ENCODE peak calls at places on chromosome 19, in seven cellular contexts. One of them, this sample, is unnamed.

GRCh38 chr19:31112158-31112557 is 237.1 kb downstream of the TSHZ3 start:
- DNase-seq in K562: no peak
- DNase-seq in vagina: no peak
- DNase-seq in esophagus muscularis mucosa: no peak
- DNase-seq in HCT116: no peak
- DNase-seq in HepG2: no peak
- DNase-seq in sigmoid colon: peak; percentile 27
- DNase-seq in this sample: no peak

GRCh38 chr19:54921082-54921481 is 15.1 kb downstream of the NCR1 start:
- DNase-seq in sigmoid colon: no peak
- DNase-seq in HepG2: no peak
- DNase-seq in esophagus muscularis mucosa: no peak
- DNase-seq in K562: no peak
- DNase-seq in vagina: no peak
- DNase-seq in HCT116: no peak
- DNase-seq in this sample: no peak

GRCh38 chr19:11551603-11552235 is 7.3 kb downstream of the ELOF1 start:
- DNase-seq in HCT116: no peak
- DNase-seq in HepG2: no peak
- DNase-seq in K562: peak; percentile 54
- DNase-seq in esophagus muscularis mucosa: no peak
- DNase-seq in vagina: no peak
- DNase-seq in sigmoid colon: peak; percentile 90
- DNase-seq in this sample: no peak

GRCh38 chr19:16389848-16390247 is 65.2 kb downstream of the KLF2 start:
- DNase-seq in HCT116: no peak
- DNase-seq in sigmoid colon: no peak
- DNase-seq in HepG2: no peak
- DNase-seq in esophagus muscularis mucosa: no peak
- DNase-seq in K562: no peak
- DNase-seq in vagina: no peak
- DNase-seq in this sample: no peak

GRCh38 chr19:1503089-1503924 is 9.5 kb downstream of the ADAMTSL5 start:
- DNase-seq in HepG2: no peak
- DNase-seq in HCT116: no peak
- DNase-seq in sigmoid colon: peak; percentile 69
- DNase-seq in esophagus muscularis mucosa: no peak
- DNase-seq in K562: peak; percentile 83
- DNase-seq in vagina: no peak
- DNase-seq in this sample: no peak

GRCh38 chr19:1064661-1065605 is 2.0 kb upstream of the ARHGAP45 start:
- DNase-seq in HCT116: peak; percentile 56
- DNase-seq in vagina: no peak
- DNase-seq in HepG2: no peak
- DNase-seq in K562: no peak
- DNase-seq in esophagus muscularis mucosa: no peak
- DNase-seq in sigmoid colon: no peak
- DNase-seq in this sample: peak; percentile 38

GRCh38 chr19:10861118-10861651 is 10.2 kb upstream of the CARM1 start:
- DNase-seq in vagina: no peak
- DNase-seq in esophagus muscularis mucosa: no peak
- DNase-seq in HCT116: peak; percentile 31
- DNase-seq in K562: peak; percentile 29
- DNase-seq in HepG2: peak; percentile 54
- DNase-seq in sigmoid colon: no peak
- DNase-seq in this sample: no peak

GRCh38 chr19:29285878-29286277 is 72.9 kb upstream of the UQCRFS1 start:
- DNase-seq in esophagus muscularis mucosa: no peak
- DNase-seq in K562: peak; percentile 25
- DNase-seq in HCT116: no peak
- DNase-seq in HepG2: no peak
- DNase-seq in vagina: no peak
- DNase-seq in sigmoid colon: no peak
- DNase-seq in this sample: no peak

GRCh38 chr19:51552996-51553725 is 17.9 kb upstream of the ZNF175 start:
- DNase-seq in HepG2: peak; percentile 39
- DNase-seq in HCT116: peak; percentile 13
- DNase-seq in sigmoid colon: no peak
- DNase-seq in K562: peak; percentile 89
- DNase-seq in esophagus muscularis mucosa: no peak
- DNase-seq in vagina: no peak
- DNase-seq in this sample: peak; percentile 47

GRCh38 chr19:33304760-33305647 is 2.7 kb upstream of the CEBPA start:
- DNase-seq in K562: peak; percentile 49
- DNase-seq in HepG2: peak; percentile 56
- DNase-seq in esophagus muscularis mucosa: no peak
- DNase-seq in HCT116: no peak
- DNase-seq in sigmoid colon: peak; percentile 46
- DNase-seq in vagina: no peak
- DNase-seq in this sample: no peak

GRCh38 chr19:32619051-32619685 is 38.2 kb downstream of the PDCD5 start:
- DNase-seq in sigmoid colon: no peak
- DNase-seq in esophagus muscularis mucosa: no peak
- DNase-seq in HepG2: no peak
- DNase-seq in vagina: no peak
- DNase-seq in HCT116: no peak
- DNase-seq in K562: no peak
- DNase-seq in this sample: no peak

GRCh38 chr19:58579473-58580142 is 6.5 kb upstream of the MZF1 start:
- DNase-seq in vagina: no peak
- DNase-seq in K562: no peak
- DNase-seq in esophagus muscularis mucosa: no peak
- DNase-seq in sigmoid colon: no peak
- DNase-seq in HepG2: no peak
- DNase-seq in HCT116: no peak
- DNase-seq in this sample: peak; percentile 3

GRCh38 chr19:45507864-45508680 is 793 bp downstream of the VASP start:
- DNase-seq in esophagus muscularis mucosa: no peak
- DNase-seq in HepG2: no peak
- DNase-seq in vagina: no peak
- DNase-seq in K562: peak; percentile 55
- DNase-seq in HCT116: no peak
- DNase-seq in sigmoid colon: peak; percentile 89
- DNase-seq in this sample: peak; percentile 48

DNA sequence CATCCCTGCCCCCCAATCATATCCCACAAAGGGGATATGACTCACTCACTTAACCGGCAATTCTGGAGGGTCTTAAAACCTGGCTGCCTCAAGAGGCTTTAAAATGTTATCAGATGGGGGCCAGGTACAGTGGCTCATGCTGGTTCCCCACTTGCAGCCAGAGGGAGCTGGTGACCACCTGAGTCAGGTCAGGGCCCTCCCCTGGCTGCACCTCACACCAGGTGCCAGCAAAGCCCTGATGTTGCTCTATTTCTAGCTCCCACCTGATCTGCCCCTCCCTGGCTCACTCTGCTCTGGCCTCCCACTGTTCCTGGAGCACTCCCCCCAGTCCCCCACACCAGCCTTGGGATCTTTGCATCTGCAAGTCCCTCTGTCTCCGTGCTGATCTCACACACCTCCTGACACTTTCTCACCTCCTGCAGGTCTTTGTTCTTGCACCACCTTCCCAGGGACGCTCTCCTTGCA is 14.2 kb downstream of the HPN start:
- DNase-seq in HCT116: no peak
- DNase-seq in HepG2: no peak
- DNase-seq in sigmoid colon: no peak
- DNase-seq in vagina: no peak
- DNase-seq in esophagus muscularis mucosa: no peak
- DNase-seq in K562: no peak
- DNase-seq in this sample: no peak
- TF ChIP-seq POLR2AphosphoS5 in HCT116: no peak
- TF ChIP-seq POLR2AphosphoS5 in HepG2: no peak
- TF ChIP-seq POLR2AphosphoS5 in sigmoid colon: no peak
- TF ChIP-seq POLR2AphosphoS5 in vagina: no peak
- TF ChIP-seq POLR2AphosphoS5 in esophagus muscularis mucosa: no peak
- TF ChIP-seq POLR2AphosphoS5 in K562: no peak
- TF ChIP-seq POLR2AphosphoS5 in this sample: no peak

GRCh38 chr19:14375582-14376291 is 5.5 kb upstream of the ADGRE5 start:
- DNase-seq in sigmoid colon: peak; percentile 83
- DNase-seq in esophagus muscularis mucosa: no peak
- DNase-seq in HCT116: no peak
- DNase-seq in vagina: no peak
- DNase-seq in K562: no peak
- DNase-seq in HepG2: no peak
- DNase-seq in this sample: no peak
- TF ChIP-seq POLR2A in sigmoid colon: no peak
- TF ChIP-seq POLR2A in esophagus muscularis mucosa: no peak
- TF ChIP-seq POLR2A in HCT116: no peak
- TF ChIP-seq POLR2A in vagina: no peak
- TF ChIP-seq POLR2A in K562: no peak
- TF ChIP-seq POLR2A in HepG2: no peak
- TF ChIP-seq POLR2A in this sample: no peak

DNA sequence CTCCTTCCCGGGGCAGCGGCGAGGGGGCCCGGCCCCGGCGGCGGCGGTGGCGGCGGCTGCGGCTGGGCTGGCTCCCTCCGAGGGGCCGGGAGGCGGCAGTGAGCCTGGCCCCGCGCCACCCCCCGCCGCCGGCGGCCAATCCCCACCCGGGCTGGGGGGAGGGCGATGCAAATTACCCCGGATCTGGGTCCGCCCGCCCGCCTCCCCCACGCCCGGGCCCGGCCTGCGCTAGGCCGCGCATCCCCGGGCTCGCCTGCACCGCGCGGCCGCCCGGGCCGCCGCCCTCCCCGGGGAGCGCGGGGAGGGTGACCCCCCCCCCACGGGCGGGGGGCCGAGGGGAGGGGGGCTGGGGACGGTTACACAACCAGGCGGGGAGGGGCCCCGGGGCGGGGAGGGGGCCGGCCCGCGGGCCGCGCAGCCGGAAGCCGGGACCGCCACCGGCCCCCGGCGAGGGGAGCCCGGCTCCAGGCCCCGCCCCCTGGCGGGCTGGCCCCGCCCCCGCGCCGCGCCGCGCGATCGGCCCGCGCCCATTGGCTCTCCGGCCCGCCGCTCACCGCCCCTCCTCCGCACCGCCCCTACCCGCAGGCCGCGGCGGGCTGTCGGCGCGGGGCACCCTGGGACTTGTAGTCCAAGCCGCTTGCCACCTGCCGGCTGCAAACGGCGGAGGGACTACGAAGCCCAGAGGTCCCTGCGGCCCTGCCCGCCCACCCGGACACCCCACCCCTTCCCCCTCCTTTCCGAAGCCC is 1.1 kb downstream of the ZBTB7A start:
- DNase-seq in esophagus muscularis mucosa: peak; percentile 99
- DNase-seq in vagina: no peak
- DNase-seq in sigmoid colon: peak; percentile 99
- DNase-seq in HCT116: peak; percentile 91
- DNase-seq in K562: peak; percentile 89
- DNase-seq in HepG2: peak; percentile 90
- DNase-seq in this sample: peak; percentile 96
- TF ChIP-seq POLR2AphosphoS5 in esophagus muscularis mucosa: no peak
- TF ChIP-seq POLR2AphosphoS5 in vagina: no peak
- TF ChIP-seq POLR2AphosphoS5 in sigmoid colon: no peak
- TF ChIP-seq POLR2AphosphoS5 in HCT116: peak; percentile 57
- TF ChIP-seq POLR2AphosphoS5 in K562: peak; percentile 37
- TF ChIP-seq POLR2AphosphoS5 in HepG2: no peak
- TF ChIP-seq POLR2AphosphoS5 in this sample: peak; percentile 70

DNA sequence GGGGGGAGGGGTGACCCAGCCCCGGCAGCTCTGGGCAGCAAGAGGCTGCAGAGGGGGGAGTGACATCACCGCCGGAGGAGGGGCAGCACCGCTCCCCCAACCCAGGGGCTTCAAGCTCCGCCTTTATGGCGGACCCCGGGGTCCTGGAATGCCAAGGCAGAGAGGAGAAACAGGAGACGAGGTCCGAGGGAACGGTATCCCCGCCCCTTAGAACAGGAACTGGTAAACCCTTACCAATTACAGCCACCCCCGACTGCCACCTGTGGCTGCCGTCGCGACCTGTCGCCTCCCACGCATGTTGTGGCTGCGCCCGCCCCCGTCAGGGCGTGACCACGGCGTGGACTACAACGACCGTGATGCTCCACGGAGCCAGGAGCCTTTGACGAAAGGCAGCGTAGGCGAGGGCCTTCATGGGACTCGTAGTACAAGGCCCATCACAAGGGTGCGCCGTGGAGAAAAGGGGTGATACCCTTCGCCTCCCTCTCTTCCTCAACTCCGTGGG is 4.1 kb upstream of the KCNC3 start:
- DNase-seq in esophagus muscularis mucosa: peak; percentile 94
- DNase-seq in K562: peak; percentile 76
- DNase-seq in vagina: no peak
- DNase-seq in HCT116: peak; percentile 88
- DNase-seq in HepG2: peak; percentile 72
- DNase-seq in sigmoid colon: peak; percentile 91
- DNase-seq in this sample: peak; percentile 88
- TF ChIP-seq POLR2A in esophagus muscularis mucosa: no peak
- TF ChIP-seq POLR2A in K562: no peak
- TF ChIP-seq POLR2A in vagina: no peak
- TF ChIP-seq POLR2A in HCT116: no peak
- TF ChIP-seq POLR2A in HepG2: no peak
- TF ChIP-seq POLR2A in sigmoid colon: no peak
- TF ChIP-seq POLR2A in this sample: peak; percentile 87

DNA sequence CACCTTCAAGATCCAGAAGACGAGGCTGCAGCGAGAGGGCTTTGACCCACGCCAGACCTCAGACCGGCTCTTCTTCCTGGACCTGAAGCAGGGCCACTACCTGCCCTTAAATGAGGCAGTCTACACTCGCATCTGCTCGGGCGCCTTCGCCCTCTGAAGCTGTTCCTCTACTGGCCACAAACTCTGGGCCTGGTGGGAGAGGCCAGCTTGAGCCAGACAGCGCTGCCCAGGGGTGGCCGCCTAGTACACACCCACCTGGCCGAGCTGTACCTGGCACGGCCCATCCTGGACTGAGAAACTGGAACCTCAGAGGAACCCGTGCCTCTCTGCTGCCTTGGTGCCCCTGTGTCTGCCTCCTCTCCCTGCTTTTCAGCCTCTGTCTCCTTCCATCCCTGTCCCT is 7.0 kb upstream of the PGLS start:
- DNase-seq in K562: no peak
- DNase-seq in esophagus muscularis mucosa: no peak
- DNase-seq in vagina: no peak
- DNase-seq in HCT116: no peak
- DNase-seq in HepG2: no peak
- DNase-seq in sigmoid colon: no peak
- DNase-seq in this sample: no peak
- TF ChIP-seq POLR2AphosphoS5 in K562: no peak
- TF ChIP-seq POLR2AphosphoS5 in esophagus muscularis mucosa: no peak
- TF ChIP-seq POLR2AphosphoS5 in vagina: no peak
- TF ChIP-seq POLR2AphosphoS5 in HCT116: peak; percentile 43
- TF ChIP-seq POLR2AphosphoS5 in HepG2: no peak
- TF ChIP-seq POLR2AphosphoS5 in sigmoid colon: no peak
- TF ChIP-seq POLR2AphosphoS5 in this sample: no peak

DNA sequence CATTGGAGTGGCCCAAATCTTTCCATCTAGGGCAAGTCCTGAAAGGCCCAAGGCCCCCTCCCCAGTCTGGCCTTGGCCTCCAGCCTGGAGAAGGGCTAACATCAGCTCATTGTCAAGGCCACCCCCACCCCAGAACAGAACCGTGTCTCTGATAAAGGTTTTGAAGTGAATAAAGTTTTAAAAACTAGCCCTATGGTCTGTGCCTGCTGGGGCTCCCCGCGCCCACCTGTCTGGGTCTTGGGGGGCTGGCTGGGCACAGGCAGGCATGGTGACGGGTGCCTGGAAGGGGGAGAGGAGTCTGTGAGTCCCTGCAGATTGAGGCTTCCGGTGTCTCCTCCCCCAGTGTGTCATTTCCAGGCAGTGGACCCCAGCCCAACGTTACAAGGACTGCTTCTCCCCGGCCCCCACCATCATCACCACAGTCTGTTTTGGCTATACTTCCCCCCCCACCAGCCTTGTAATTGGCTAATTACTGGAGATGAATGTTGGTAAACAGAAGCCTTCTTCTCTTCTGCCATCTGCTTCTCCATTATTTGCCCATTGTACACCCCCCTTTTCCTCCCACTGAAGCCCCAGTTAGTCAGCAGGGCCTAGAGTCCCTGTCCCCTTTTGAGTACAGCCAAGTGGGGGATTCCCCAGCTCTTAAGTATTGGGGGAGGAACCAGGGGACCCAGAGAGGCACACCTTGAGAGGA is 3.4 kb downstream of the GADD45GIP1 start:
- DNase-seq in sigmoid colon: no peak
- DNase-seq in esophagus muscularis mucosa: no peak
- DNase-seq in K562: no peak
- DNase-seq in HepG2: no peak
- DNase-seq in HCT116: no peak
- DNase-seq in vagina: no peak
- DNase-seq in this sample: no peak
- TF ChIP-seq POLR2A in sigmoid colon: no peak
- TF ChIP-seq POLR2A in esophagus muscularis mucosa: no peak
- TF ChIP-seq POLR2A in K562: peak; percentile 66
- TF ChIP-seq POLR2A in HepG2: peak; percentile 31
- TF ChIP-seq POLR2A in HCT116: no peak
- TF ChIP-seq POLR2A in vagina: no peak
- TF ChIP-seq POLR2A in this sample: no peak

This sample was measured in prostate gland.